ENCODE peak calls at places on chromosomes 16 and 17, in nine cellular contexts. G is H54; B is CD8-positive, alpha-beta memory T cell; Y is T follicular helper cell; M is activated CD8-positive, alpha-beta memory T cell treated with anti-CD3 and anti-CD28 coated beads for 1 hour; D is activated CD4-positive, alpha-beta T cell treated with anti-CD3 and anti-CD28 coated beads, Interleukin-2, amount 50 U/mL, for 1 hour; Q is mucosa of descending colon; W is neural crest cell; H is IMR-90. U is an unnamed sample.

GRCh38 chr16:25841776-25842175 is 150.0 kb downstream of the HS3ST4 start:
- DNase-seq in Q (no peak), M (no peak), G (no peak), H (no peak), B (no peak), Y (no peak), D (no peak), W (no peak), U (no peak)

GRCh38 chr16:82700541-82701240 is 73.9 kb downstream of the CDH13 start:
- DNase-seq in G (no peak), B (no peak), M (no peak), Q (no peak), W (no peak), H (peak; percentile 78), Y (no peak), D (no peak), U (peak; percentile 76)

GRCh38 chr17:19012171-19013080 is 7.9 kb upstream of the FAM83G start:
- DNase-seq in H (no peak), Y (no peak), D (no peak), W (no peak), M (no peak), Q (peak; percentile 34), B (no peak), G (no peak), U (no peak)

GRCh38 chr16:6633441-6633840 is 699.2 kb upstream of the RBFOX1 start:
- DNase-seq in B (no peak), Q (no peak), M (no peak), H (no peak), G (no peak), Y (no peak), D (no peak), W (no peak), U (no peak)

GRCh38 chr17:30922235-30922993 is 669 bp downstream of the ADAP2 start:
- DNase-seq in D (no peak), G (no peak), B (no peak), H (no peak), Y (no peak), M (no peak), W (no peak), Q (peak; percentile 49), U (peak; percentile 21)

GRCh38 chr16:66746682-66747081 is 4.7 kb downstream of the DYNC1LI2 start:
- DNase-seq in M (no peak), Y (no peak), H (no peak), W (no peak), G (no peak), Q (no peak), B (no peak), D (no peak), U (no peak)

GRCh38 chr16:60073376-60073775 is 1339.3 kb upstream of the GOT2 start:
- DNase-seq in M (no peak), G (no peak), Q (no peak), D (no peak), Y (no peak), B (no peak), W (no peak), H (no peak), U (no peak)

GRCh38 chr16:11201498-11202259 is 54.3 kb downstream of the SOCS1 start:
- DNase-seq in G (peak; percentile 79), H (peak; percentile 93), Q (no peak), W (no peak), D (no peak), M (no peak), B (no peak), Y (no peak), U (peak; percentile 94)

GRCh38 chr17:60720763-60721531 is 43.3 kb downstream of the BCAS3 start:
- DNase-seq in H (peak; percentile 81), G (peak; percentile 40), B (no peak), M (no peak), D (peak; percentile 14), Y (peak; percentile 3), Q (no peak), W (peak; percentile 61), U (peak; percentile 65)

GRCh38 chr17:9810100-9810949 is 11.6 kb downstream of the GSG1L2 start:
- DNase-seq in H (no peak), Q (no peak), W (no peak), Y (no peak), B (no peak), G (no peak), D (no peak), M (no peak), U (no peak)

GRCh38 chr16:71781741-71782140 is 26.9 kb downstream of the AP1G1 start:
- DNase-seq in B (no peak), Q (no peak), W (no peak), G (no peak), M (no peak), D (no peak), H (peak; percentile 19), Y (no peak), U (peak; percentile 42)

GRCh38 chr16:86396318-86396882 is 113.9 kb upstream of the FOXF1 start:
- DNase-seq in Q (no peak), Y (no peak), G (peak; percentile 38), H (peak; percentile 96), W (no peak), M (no peak), D (no peak), B (no peak), U (peak; percentile 74)

GRCh38 chr16:3004319-3004718 is 8.4 kb upstream of the CLDN9 start:
- DNase-seq in D (no peak), G (no peak), W (no peak), Q (no peak), M (no peak), H (no peak), B (no peak), Y (no peak), U (no peak)

GRCh38 chr17:283911-284675 is 68.5 kb downstream of the RPH3AL start:
- DNase-seq in Q (no peak), M (no peak), W (no peak), H (no peak), D (no peak), G (no peak), B (no peak), Y (no peak), U (no peak)

GRCh38 chr17:16222406-16222805 is 5.4 kb downstream of the PIGL start:
- DNase-seq in M (no peak), W (no peak), B (no peak), G (no peak), H (no peak), Q (no peak), D (no peak), Y (no peak), U (no peak)

GRCh38 chr16:88617268-88618031 is 20.9 kb upstream of the IL17C start:
- DNase-seq in D (no peak), Q (peak; percentile 62), G (no peak), H (peak; percentile 66), B (no peak), M (no peak), W (no peak), Y (no peak), U (no peak)

GRCh38 chr16:75372236-75372856 is 61.0 kb downstream of the CFDP1 start:
- DNase-seq in H (peak; percentile 59), D (no peak), Q (no peak), M (no peak), Y (no peak), G (no peak), W (no peak), B (no peak), U (peak; percentile 29)

GRCh38 chr17:77049440-77049839 is 91.3 kb upstream of the SEC14L1 start:
- DNase-seq in D (no peak), Q (no peak), Y (no peak), G (no peak), W (no peak), B (no peak), M (no peak), H (no peak), U (peak; percentile 36)

GRCh38 chr16:57720142-57720575 is 15.4 kb upstream of the KATNB1 start:
- DNase-seq in H (peak; percentile 50), Y (no peak), D (peak; percentile 25), M (no peak), G (peak; percentile 47), W (peak; percentile 69), B (peak; percentile 8), Q (peak; percentile 75), U (peak; percentile 56)

GRCh38 chr17:61488878-61489718 is 36.9 kb downstream of the TBX4 start:
- DNase-seq in W (no peak), G (no peak), H (no peak), M (no peak), Y (no peak), B (no peak), D (no peak), Q (peak; percentile 83), U (no peak)

GRCh38 chr16:5024632-5025031 is 9.1 kb downstream of the NAGPA start:
- DNase-seq in G (peak; percentile 74), W (no peak), Q (no peak), H (no peak), D (no peak), Y (no peak), M (no peak), B (no peak), U (no peak)

GRCh38 chr17:83053779-83054451 is 25.5 kb upstream of the METRNL start:
- DNase-seq in W (no peak), M (no peak), H (no peak), Q (peak; percentile 38), Y (no peak), B (peak; percentile 31), G (no peak), D (no peak), U (no peak)

GRCh38 chr16:75578212-75578611 is 12.0 kb downstream of the GABARAPL2 start:
- DNase-seq in B (no peak), G (no peak), Q (no peak), Y (no peak), M (no peak), W (no peak), D (no peak), H (no peak), U (no peak)

GRCh38 chr16:88711750-88712340 is 5.5 kb downstream of the CTU2 start:
- DNase-seq in M (no peak), B (no peak), Q (no peak), H (no peak), Y (no peak), W (no peak), G (no peak), D (no peak), U (no peak)

GRCh38 chr17:2710804-2711607 is 558 bp downstream of the CLUH start:
- DNase-seq in W (no peak), G (no peak), M (no peak), B (peak; percentile 29), Q (peak; percentile 64), H (no peak), Y (no peak), D (peak; percentile 30), U (no peak)

GRCh38 chr17:44738214-44738906 is 20.4 kb upstream of the ADAM11 start:
- DNase-seq in W (no peak), H (peak; percentile 49), Y (no peak), B (no peak), G (peak; percentile 28), D (no peak), Q (no peak), M (no peak), U (no peak)

GRCh38 chr16:6193718-6194117 is 1096.1 kb upstream of the EEF2KMT start:
- DNase-seq in W (peak; percentile 9), Q (no peak), Y (no peak), B (no peak), M (no peak), D (no peak), G (no peak), H (no peak), U (no peak)